ENCODE peak calls at places on chromosome 4, in nine cellular contexts. Q is NCI-H187 treated with DMSO at 0.1 percent for 48 hours; I is left ventricle myocardium inferior; N is fibroblast of lung; C is stimulated activated CD8-positive, alpha-beta memory T cell treated with anti-CD3 and anti-CD28 coated beads, Interleukin-7, amount 100 ng/mL, for 48 hours; F is NCI-H2029; L is AG04450; Z is smooth muscle cell of the brain vasculature; R is esophagus muscularis mucosa. Y is an unnamed sample.

GRCh38 chr4:75745192-75745591 is 20.8 kb downstream of the USO1 start:
- DNase-seq in Z (no peak), Q (no peak), C (no peak), R (no peak), N (peak), L (peak), I (no peak), F (no peak), Y (peak)

GRCh38 chr4:137819964-137820383 is 287.7 kb upstream of the PCDH18 start:
- DNase-seq in Q (no peak), Z (peak), I (no peak), N (peak), C (no peak), L (peak), R (no peak), F (peak), Y (peak)

GRCh38 chr4:158540125-158540907 is 18.6 kb downstream of the RXFP1 start:
- DNase-seq in F (no peak), Z (no peak), I (no peak), L (no peak), Q (no peak), R (no peak), N (no peak), C (no peak), Y (no peak)

GRCh38 chr4:3422241-3422801 is 19.4 kb upstream of the HGFAC start:
- DNase-seq in I (no peak), N (no peak), F (no peak), Z (no peak), Q (no peak), L (no peak), R (no peak), C (no peak), Y (no peak)

GRCh38 chr4:122540827-122541226 is 80.0 kb downstream of the IL21 start:
- DNase-seq in F (no peak), Q (no peak), I (no peak), N (no peak), L (no peak), C (no peak), R (no peak), Z (no peak), Y (no peak)

GRCh38 chr4:118947095-118947494 is 58.4 kb downstream of the SYNPO2 start:
- DNase-seq in N (no peak), I (no peak), Q (no peak), L (no peak), Z (no peak), C (no peak), R (no peak), F (no peak), Y (no peak)

GRCh38 chr4:148268835-148269234 is 173.4 kb downstream of the NR3C2 start:
- DNase-seq in N (no peak), Q (no peak), C (no peak), Z (no peak), I (no peak), L (no peak), R (no peak), F (no peak), Y (no peak)

GRCh38 chr4:77052352-77052751 is 23.4 kb downstream of the CCNI start:
- DNase-seq in C (peak), Q (peak), L (no peak), R (no peak), Z (no peak), N (peak), I (no peak), F (no peak), Y (peak)

GRCh38 chr4:40675166-40675565 is 45.5 kb upstream of the RBM47 start:
- DNase-seq in F (no peak), L (no peak), C (no peak), Z (no peak), Q (no peak), I (no peak), R (no peak), N (no peak), Y (no peak)

GRCh38 chr4:156941940-156942548 is 29.6 kb downstream of the PDGFC start:
- DNase-seq in R (no peak), C (no peak), N (peak), Z (peak), L (peak), I (no peak), F (peak), Q (no peak), Y (peak)

GRCh38 chr4:128528793-128529553 is 241.4 kb upstream of the PGRMC2 start:
- DNase-seq in I (no peak), Z (no peak), C (no peak), N (peak), Q (no peak), R (peak), L (peak), F (no peak), Y (peak)

GRCh38 chr4:80125252-80126177 is 52.5 kb upstream of the ANTXR2 start:
- DNase-seq in C (no peak), L (no peak), R (no peak), Z (peak), Q (no peak), F (no peak), N (peak), I (no peak), Y (peak)